ENCODE peak calls at places on chromosomes 2 and 18, in six cellular contexts. W is A549, B is GM12878, K is K562, T is HepG2, C is upper lobe of left lung. D is an unnamed sample.

GRCh38 chr2:213145723-213146242 is 5.6 kb downstream of the IKZF2 start:
- ATAC-seq in W (no peak), B (peak; percentile 9), K (no peak), T (no peak), C (no peak), D (no peak)

GRCh38 chr2:192155521-192156118 is 39.1 kb downstream of the TMEFF2 start:
- ATAC-seq in W (no peak), B (peak; percentile 31), K (no peak), T (no peak), C (no peak), D (no peak)

GRCh38 chr2:53077413-53077812 is 690.2 kb upstream of the CHAC2 start:
- ATAC-seq in W (no peak), B (no peak), K (no peak), T (no peak), C (no peak), D (no peak)

GRCh38 chr18:22412502-22412901 is 5.2 kb downstream of the CTAGE1 start:
- ATAC-seq in W (no peak), B (no peak), K (no peak), T (no peak), C (no peak), D (no peak)

GRCh38 chr18:76420888-76421287 is 74.2 kb downstream of the ZNF516 start:
- ATAC-seq in W (no peak), B (no peak), K (no peak), T (peak; percentile 58), C (no peak), D (no peak)

GRCh38 chr18:46536215-46536874 is 120.7 kb downstream of the LOXHD1 start:
- ATAC-seq in W (peak; percentile 58), B (no peak), K (no peak), T (no peak), C (no peak), D (no peak)

GRCh38 chr2:216538538-216538937 is 39.9 kb downstream of the RPL37A start:
- ATAC-seq in W (no peak), B (no peak), K (no peak), T (peak; percentile 43), C (no peak), D (no peak)

GRCh38 chr2:36387258-36387916 is 31.8 kb downstream of the CRIM1 start:
- ATAC-seq in W (peak; percentile 1), B (no peak), K (no peak), T (no peak), C (no peak), D (no peak)

GRCh38 chr18:78526923-78527775 is 452.5 kb upstream of the SALL3 start:
- ATAC-seq in W (no peak), B (no peak), K (peak; percentile 60), T (peak; percentile 44), C (peak; percentile 21), D (no peak)

GRCh38 chr2:108080177-108080576 is 93.9 kb downstream of the SLC5A7 start:
- ATAC-seq in W (no peak), B (no peak), K (no peak), T (no peak), C (no peak), D (no peak)

GRCh38 chr18:28735731-28736130 is 558.8 kb upstream of the CDH2 start:
- ATAC-seq in W (peak; percentile 35), B (no peak), K (no peak), T (no peak), C (peak; percentile 74), D (no peak)

GRCh38 chr2:71783215-71783614 is 329.9 kb downstream of the DYSF start:
- ATAC-seq in W (peak; percentile 41), B (no peak), K (no peak), T (no peak), C (no peak), D (no peak)

GRCh38 chr18:58247363-58247834 is 203.4 kb downstream of the NEDD4L start:
- ATAC-seq in W (no peak), B (no peak), K (no peak), T (no peak), C (peak; percentile 49), D (no peak)

GRCh38 chr2:94984964-94985575 is 40.4 kb upstream of the MAL start:
- ATAC-seq in W (no peak), B (no peak), K (no peak), T (no peak), C (no peak), D (no peak)

GRCh38 chr18:25284861-25285574 is 66.9 kb downstream of the ZNF521 start:
- ATAC-seq in W (no peak), B (no peak), K (no peak), T (no peak), C (peak; percentile 47), D (peak; percentile 53)

GRCh38 chr2:54878182-54878581 is 154.7 kb downstream of the EML6 start:
- ATAC-seq in W (no peak), B (no peak), K (no peak), T (no peak), C (no peak), D (no peak)

GRCh38 chr18:23226930-23227728 is 91.8 kb downstream of the CABLES1 start:
- ATAC-seq in W (no peak), B (no peak), K (no peak), T (no peak), C (peak; percentile 56), D (peak; percentile 60)

GRCh38 chr2:119481501-119482455 is 42.5 kb downstream of the SCTR start:
- ATAC-seq in W (no peak), B (no peak), K (no peak), T (no peak), C (no peak), D (no peak)

GRCh38 chr2:20365249-20365817 is 14.7 kb upstream of the PUM2 start:
- ATAC-seq in W (peak; percentile 89), B (peak; percentile 91), K (no peak), T (no peak), C (no peak), D (no peak)

GRCh38 chr2:60661073-60661738 is 94.9 kb upstream of the PAPOLG start:
- ATAC-seq in W (no peak), B (no peak), K (no peak), T (no peak), C (no peak), D (no peak)

GRCh38 chr18:63111549-63112402 is 207.8 kb downstream of the BCL2 start:
- ATAC-seq in W (no peak), B (peak; percentile 65), K (no peak), T (no peak), C (peak; percentile 47), D (no peak)

GRCh38 chr2:149063177-149063576 is 24.7 kb downstream of the LYPD6B start:
- ATAC-seq in W (no peak), B (no peak), K (no peak), T (no peak), C (no peak), D (no peak)

GRCh38 chr2:130288467-130289403 is 54.0 kb upstream of the IMP4 start:
- ATAC-seq in W (no peak), B (no peak), K (peak; percentile 88), T (no peak), C (no peak), D (no peak)

GRCh38 chr2:12556762-12557161 is 160.0 kb upstream of the TRIB2 start:
- ATAC-seq in W (no peak), B (no peak), K (peak; percentile 78), T (no peak), C (peak; percentile 29), D (no peak)

GRCh38 chr2:134462791-134463725 is 209.2 kb downstream of the MGAT5 start:
- ATAC-seq in W (no peak), B (no peak), K (no peak), T (no peak), C (no peak), D (no peak)
- TF ChIP-seq EP300 in W (no peak), B (no peak), K (no peak), T (no peak), C (no peak), D (no peak)

GRCh38 chr2:30421551-30422436 is 25.3 kb upstream of the LCLAT1 start:
- ATAC-seq in W (peak; percentile 75), B (peak; percentile 77), K (peak; percentile 91), T (peak; percentile 54), C (peak; percentile 70), D (no peak)
- H3K4me3 ChIP-seq in W (no peak overlapping the region), B (peak overlapping the region; percentile 17), K (no peak overlapping the region), T (no peak overlapping the region), C (no peak overlapping the region), D (no peak overlapping the region)

GRCh38 chr18:36101943-36102342 is 27.2 kb downstream of the SLC39A6 start:
- ATAC-seq in W (no peak), B (no peak), K (peak; percentile 44), T (no peak), C (no peak), D (no peak)
- TF ChIP-seq POLR2A in W (no peak), B (no peak), K (no peak), T (no peak), C (no peak), D (no peak)

DNA sequence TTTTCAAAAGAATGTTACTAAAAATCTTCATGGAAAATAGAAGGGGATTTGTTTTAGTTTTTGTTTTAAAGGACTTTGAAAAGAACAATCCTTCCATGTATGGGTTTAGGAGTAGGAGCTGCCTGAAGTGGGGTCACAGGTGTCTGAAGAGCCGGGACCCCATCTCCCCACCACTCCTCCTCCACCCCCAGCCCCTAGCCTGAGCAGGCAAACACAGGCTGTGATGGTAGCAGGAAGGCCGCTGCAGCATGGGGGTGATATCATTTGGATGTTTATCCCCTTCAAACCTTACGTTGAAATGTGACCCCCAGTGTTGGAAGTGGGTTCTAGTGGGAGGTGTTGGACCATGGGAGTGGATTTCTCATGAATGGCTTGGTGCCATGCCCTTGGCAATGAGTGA is 93.0 kb downstream of the ZBTB7C start:
- ATAC-seq in W (no peak), B (no peak), K (no peak), T (no peak), C (no peak), D (no peak)
- TF ChIP-seq EP300 in W (no peak), B (no peak), K (no peak), T (no peak), C (no peak), D (no peak)

GRCh38 chr2:174965992-174966789 is 39.0 kb downstream of the CHN1 start:
- ATAC-seq in W (peak; percentile 46), B (no peak), K (no peak), T (no peak), C (no peak), D (no peak)

GRCh38 chr2:174965551-174965950 is 39.6 kb downstream of the CHN1 start:
- ATAC-seq in W (no peak), B (no peak), K (no peak), T (no peak), C (no peak), D (no peak)

GRCh38 chr2:174967086-174967485 is 38.1 kb downstream of the CHN1 start:
- ATAC-seq in W (no peak), B (no peak), K (no peak), T (no peak), C (no peak), D (no peak)

GRCh38 chr2:174963437-174964400 is 41.5 kb downstream of the CHN1 start:
- ATAC-seq in W (no peak), B (no peak), K (peak; percentile 31), T (no peak), C (no peak), D (no peak)

GRCh38 chr2:174964404-174964803 is 40.8 kb downstream of the CHN1 start:
- ATAC-seq in W (no peak), B (no peak), K (no peak), T (no peak), C (no peak), D (no peak)
- H3K4me3 ChIP-seq in W (no peak overlapping the region), B (no peak overlapping the region), K (no peak overlapping the region), T (no peak overlapping the region), C (no peak overlapping the region), D (no peak overlapping the region)

DNA sequence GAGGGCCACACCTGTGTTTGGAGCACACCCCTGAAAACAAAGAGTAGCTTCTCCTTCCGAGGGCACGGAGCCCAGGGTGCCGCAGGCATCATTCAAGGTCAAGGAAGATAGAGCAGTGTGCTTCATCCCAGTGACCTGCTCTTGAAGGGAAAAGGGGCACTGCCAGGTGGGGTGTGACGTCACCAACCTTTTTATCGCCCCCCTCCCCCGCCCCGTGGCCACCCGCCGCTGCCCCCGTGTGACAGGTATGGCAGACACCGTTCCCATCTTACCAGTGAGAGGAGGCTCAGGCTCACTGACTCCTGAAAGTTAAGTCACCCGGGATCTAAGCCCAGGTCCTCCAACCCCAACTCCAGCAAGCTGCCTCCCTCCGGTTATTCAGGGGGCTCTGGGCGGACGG is 113.9 kb upstream of the HDAC4 start:
- ATAC-seq in W (no peak), B (no peak), K (no peak), T (no peak), C (no peak), D (no peak)
- TF ChIP-seq POLR2A in W (no peak), B (no peak), K (no peak), T (no peak), C (no peak), D (no peak)